ENCODE peak calls at places on chromosomes 2 and 18, in seven cellular contexts. X is right atrium auricular region, V is heart right ventricle, J is IMR-90, R is neural progenitor cell, Q is OCI-LY7, C is lower lobe of right lung. H is an unnamed sample.

GRCh38 chr2:160269365-160269764 is 69.3 kb upstream of the ITGB6 start:
- DNase-seq in R (no peak), C (peak; percentile 49), J (no peak), Q (no peak), X (no peak), V (peak; percentile 16), H (peak; percentile 22)

GRCh38 chr2:3251974-3252373 is 125.6 kb downstream of the EIPR1 start:
- DNase-seq in V (no peak), X (no peak), J (peak; percentile 5), R (no peak), C (no peak), Q (no peak), H (no peak)

GRCh38 chr2:10935953-10936942 is 24.5 kb downstream of the KCNF1 start:
- DNase-seq in Q (no peak), J (peak; percentile 100), V (no peak), X (no peak), R (no peak), C (no peak), H (no peak)

GRCh38 chr18:79378416-79379250 is 17.1 kb upstream of the NFATC1 start:
- DNase-seq in Q (peak; percentile 53), X (peak; percentile 85), R (peak; percentile 92), J (peak; percentile 74), C (peak; percentile 86), V (peak; percentile 79), H (peak; percentile 86)

GRCh38 chr18:37327063-37327577 is 238.5 kb downstream of the CELF4 start:
- DNase-seq in C (no peak), Q (no peak), R (no peak), X (no peak), J (no peak), V (no peak), H (no peak)

GRCh38 chr18:55587341-55588000 is 521 bp downstream of the TCF4 start:
- DNase-seq in Q (peak; percentile 34), C (no peak), R (peak; percentile 63), J (peak; percentile 51), V (peak; percentile 48), X (no peak), H (peak; percentile 37)

GRCh38 chr2:234135750-234136221 is 85.3 kb downstream of the SPP2 start:
- DNase-seq in C (peak; percentile 66), X (no peak), V (peak; percentile 25), R (peak; percentile 94), Q (peak; percentile 81), J (peak; percentile 76), H (no peak)

GRCh38 chr2:161122772-161123530 is 37.3 kb upstream of the TANK start:
- DNase-seq in X (peak; percentile 70), Q (no peak), V (peak; percentile 43), R (no peak), C (no peak), J (peak; percentile 93), H (peak; percentile 39)

GRCh38 chr18:75981102-75981501 is 513.9 kb downstream of the ZNF516 start:
- DNase-seq in C (no peak), R (no peak), J (no peak), Q (no peak), X (no peak), V (no peak), H (no peak)

GRCh38 chr2:227095346-227095745 is 68.7 kb downstream of the COL4A4 start:
- DNase-seq in X (no peak), V (no peak), J (no peak), R (no peak), C (no peak), Q (no peak), H (no peak)

GRCh38 chr2:131046580-131047274 is 46.5 kb downstream of the FAM168B start:
- DNase-seq in C (peak; percentile 43), X (no peak), R (no peak), J (no peak), Q (no peak), V (no peak), H (no peak)
- H3K4me1 ChIP-seq in C (no peaks in the 10 kb centered on the region), X (no peaks in the 10 kb centered on the region), R (no peaks in the 10 kb centered on the region), J (no peaks in the 10 kb centered on the region), Q (peaks cover 18% of the 10 kb centered on the region), V (no peaks in the 10 kb centered on the region), H (no peaks in the 10 kb centered on the region)

GRCh38 chr18:8455661-8456614 is 153.3 kb upstream of the RAB12 start:
- DNase-seq in V (no peak), C (no peak), Q (no peak), J (no peak), R (no peak), X (no peak), H (no peak)

GRCh38 chr18:8462651-8463185 is 146.5 kb upstream of the RAB12 start:
- DNase-seq in V (no peak), C (no peak), X (no peak), J (no peak), R (no peak), Q (no peak), H (no peak)

GRCh38 chr18:8458546-8459215 is 150.6 kb upstream of the RAB12 start:
- DNase-seq in C (no peak), X (no peak), V (no peak), Q (no peak), J (no peak), R (no peak), H (no peak)

GRCh38 chr18:8461544-8461943 is 147.7 kb upstream of the RAB12 start:
- DNase-seq in C (no peak), X (no peak), Q (no peak), J (peak; percentile 7), R (no peak), V (no peak), H (no peak)

GRCh38 chr18:8460748-8461147 is 148.5 kb upstream of the RAB12 start:
- DNase-seq in Q (no peak), V (no peak), J (no peak), C (no peak), X (no peak), R (no peak), H (no peak)
- TF ChIP-seq CTCF in Q (no peak), V (no peak), J (no peak), C (no peak), X (no peak), R (no peak), H (no peak)

GRCh38 chr18:77039196-77040140 is 93.1 kb downstream of the MBP start:
- DNase-seq in X (no peak), V (no peak), J (no peak), R (no peak), C (no peak), Q (no peak), H (no peak)
- H3K27ac ChIP-seq in X (no peak overlapping the region), V (no peak overlapping the region), J (no peak overlapping the region), R (no peak overlapping the region), C (no peak overlapping the region), Q (no peak overlapping the region), H (no peak overlapping the region)

DNA sequence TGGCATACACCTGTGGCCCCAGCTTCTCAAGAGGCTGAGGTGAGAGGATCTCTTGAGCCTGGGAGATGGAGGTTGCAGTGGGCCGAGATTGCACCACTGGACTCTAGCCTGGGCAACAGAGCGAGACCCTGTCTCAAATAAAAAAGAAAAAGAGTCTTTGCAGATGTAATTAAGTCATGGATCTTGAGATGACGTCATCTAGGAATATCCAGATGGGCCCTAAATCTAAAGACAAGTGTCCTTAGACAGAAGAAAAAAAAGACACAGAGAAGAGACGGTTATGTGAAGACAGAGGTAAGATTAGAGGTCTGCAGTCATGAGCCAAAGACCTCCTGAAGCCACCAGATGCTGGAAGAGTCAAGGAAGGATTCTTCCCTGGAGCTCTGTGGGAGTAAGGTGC is 74.3 kb downstream of the RHOB start:
- DNase-seq in J (no peak), Q (no peak), X (no peak), V (no peak), C (no peak), R (no peak), H (no peak)
- H3K4me1 ChIP-seq in J (peaks cover 11% of the 10 kb centered on the region), Q (peaks cover 15% of the 10 kb centered on the region), X (peaks cover 36% of the 10 kb centered on the region), V (peaks cover 48% of the 10 kb centered on the region), C (peaks cover 25% of the 10 kb centered on the region), R (peaks cover 23% of the 10 kb centered on the region), H (no peaks in the 10 kb centered on the region)

GRCh38 chr2:42328148-42328833 is 32.7 kb downstream of the COX7A2L start:
- DNase-seq in X (no peak), J (peak; percentile 57), R (no peak), V (no peak), C (no peak), Q (peak; percentile 60), H (no peak)
- TF ChIP-seq CTCF in X (no peak), J (peak; percentile 58), R (peak; percentile 36), V (no peak), C (peak; percentile 50), Q (peak; percentile 93), H (peak; percentile 56)

GRCh38 chr2:37615808-37616673 is 55.4 kb downstream of the CDC42EP3 start:
- DNase-seq in C (peak; percentile 77), X (no peak), Q (peak; percentile 26), V (no peak), R (no peak), J (no peak), H (no peak)
- H3K27ac ChIP-seq in C (peak overlapping the region; percentile 48), X (no peak overlapping the region), Q (no peak overlapping the region), V (peak overlapping the region; percentile 14), R (no peak overlapping the region), J (no peak overlapping the region), H (peak overlapping the region; percentile 15)

DNA sequence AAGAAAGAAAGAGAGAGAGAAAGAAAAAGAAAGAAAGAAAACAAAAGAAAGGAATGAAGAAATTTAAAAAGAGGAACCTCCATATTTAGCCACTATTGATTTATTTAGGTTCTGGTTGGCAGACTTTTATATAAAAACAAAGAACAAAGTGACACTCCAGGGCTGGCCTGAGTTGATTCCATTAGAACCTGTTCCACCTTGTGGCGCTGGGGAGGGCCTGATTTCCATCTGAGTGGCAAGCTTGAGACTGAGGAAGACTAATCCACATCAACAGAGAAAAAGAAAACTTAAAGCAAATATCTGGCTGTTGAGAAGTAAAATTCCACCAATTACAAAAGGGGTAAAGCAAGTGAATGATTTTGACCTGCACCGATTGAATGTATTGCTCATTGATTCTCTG is 345.3 kb downstream of the EN1 start:
- DNase-seq in C (no peak), V (no peak), Q (no peak), R (no peak), X (no peak), J (no peak), H (no peak)
- H3K4me1 ChIP-seq in C (no peaks in the 10 kb centered on the region), V (no peaks in the 10 kb centered on the region), Q (no peaks in the 10 kb centered on the region), R (no peaks in the 10 kb centered on the region), X (no peaks in the 10 kb centered on the region), J (no peaks in the 10 kb centered on the region), H (no peaks in the 10 kb centered on the region)